ENCODE peak calls at places on chromosomes 5 and 9, in four cellular contexts. I, N, G and S are unnamed samples.

GRCh38 chr5:140603739-140604138 is 29.2 kb downstream of the CD14 start:
- DNase-seq in I (no peak), N (no peak), G (no peak), S (no peak)

GRCh38 chr5:38783011-38783551 is 62.7 kb upstream of the OSMR start:
- DNase-seq in I (peak; percentile 62), N (no peak), G (no peak), S (no peak)

GRCh38 chr9:111066427-111066826 is 28.2 kb upstream of the LPAR1 start:
- DNase-seq in I (no peak), N (no peak), G (no peak), S (peak; percentile 26)

GRCh38 chr5:79961731-79962579 is 29.1 kb downstream of the MTX3 start:
- DNase-seq in I (no peak), N (no peak), G (no peak), S (peak; percentile 7)

GRCh38 chr5:80154749-80155148 is 101.1 kb downstream of the SERINC5 start:
- DNase-seq in I (no peak), N (no peak), G (no peak), S (no peak)

GRCh38 chr5:173670130-173670591 is 53.7 kb upstream of the BOD1 start:
- DNase-seq in I (no peak), N (no peak), G (no peak), S (no peak)

GRCh38 chr9:84669293-84670105 is at the start of gene NTRK2:
- DNase-seq in I (no peak), N (no peak), G (no peak), S (peak; percentile 65)

GRCh38 chr5:143985832-143986485 is 174.0 kb downstream of the HMHB1 start:
- DNase-seq in I (no peak), N (no peak), G (no peak), S (no peak)

GRCh38 chr5:22631683-22632082 is 221.5 kb downstream of the CDH12 start:
- DNase-seq in I (no peak), N (no peak), G (no peak), S (no peak)

GRCh38 chr9:81588148-81588874 is 101.0 kb downstream of the TLE1 start:
- DNase-seq in I (peak; percentile 99), N (no peak), G (no peak), S (no peak)

GRCh38 chr9:126624453-126624872 is 10.7 kb downstream of the LMX1B start:
- DNase-seq in I (no peak), N (no peak), G (no peak), S (no peak)

GRCh38 chr5:989961-990530 is 18.6 kb upstream of the NKD2 start:
- DNase-seq in I (no peak), N (no peak), G (peak; percentile 65), S (peak; percentile 48)

GRCh38 chr5:60652206-60652605 is 47.8 kb downstream of the DEPDC1B start:
- DNase-seq in I (no peak), N (no peak), G (peak; percentile 21), S (no peak)

GRCh38 chr9:83384214-83384613 is 154.0 kb downstream of the FRMD3 start:
- DNase-seq in I (no peak), N (no peak), G (no peak), S (peak; percentile 42)

GRCh38 chr9:69324549-69325401 is at the start of gene ENTREP1:
- DNase-seq in I (no peak), N (no peak), G (no peak), S (peak; percentile 73)

GRCh38 chr9:115276621-115277020 is 158.7 kb upstream of the TNC start:
- DNase-seq in I (no peak), N (no peak), G (no peak), S (no peak)

GRCh38 chr9:126127591-126127990 is 199.0 kb upstream of the MVB12B start:
- DNase-seq in I (no peak), N (no peak), G (no peak), S (peak; percentile 3)

GRCh38 chr9:95726756-95727155 is 148.7 kb upstream of the ERCC6L2 start:
- DNase-seq in I (peak; percentile 48), N (no peak), G (peak; percentile 44), S (peak; percentile 63)
- TF ChIP-seq FOXM1 in I (no peak), N (no peak), G (no peak), S (no peak)

GRCh38 chr5:149724884-149725283 is 5.2 kb upstream of the PPARGC1B start:
- DNase-seq in I (no peak), N (no peak), G (no peak), S (no peak)
- TF ChIP-seq RAD21 in I (no peak), N (no peak), G (no peak), S (no peak)

GRCh38 chr9:128885798-128886197 is 3.9 kb downstream of the LRRC8A start:
- DNase-seq in I (no peak), N (no peak), G (no peak), S (no peak)

GRCh38 chr9:128887049-128887448 is 5.1 kb downstream of the LRRC8A start:
- DNase-seq in I (no peak), N (no peak), G (no peak), S (no peak)

GRCh38 chr9:128885376-128885775 is 3.4 kb downstream of the LRRC8A start:
- DNase-seq in I (no peak), N (no peak), G (no peak), S (no peak)

GRCh38 chr9:128886211-128886826 is 4.4 kb downstream of the LRRC8A start:
- DNase-seq in I (no peak), N (no peak), G (no peak), S (no peak)

GRCh38 chr9:128887914-128888350 is 6.0 kb downstream of the LRRC8A start:
- DNase-seq in I (no peak), N (no peak), G (no peak), S (no peak)
- TF ChIP-seq FOXM1 in I (no peak), N (no peak), G (no peak), S (no peak)

DNA sequence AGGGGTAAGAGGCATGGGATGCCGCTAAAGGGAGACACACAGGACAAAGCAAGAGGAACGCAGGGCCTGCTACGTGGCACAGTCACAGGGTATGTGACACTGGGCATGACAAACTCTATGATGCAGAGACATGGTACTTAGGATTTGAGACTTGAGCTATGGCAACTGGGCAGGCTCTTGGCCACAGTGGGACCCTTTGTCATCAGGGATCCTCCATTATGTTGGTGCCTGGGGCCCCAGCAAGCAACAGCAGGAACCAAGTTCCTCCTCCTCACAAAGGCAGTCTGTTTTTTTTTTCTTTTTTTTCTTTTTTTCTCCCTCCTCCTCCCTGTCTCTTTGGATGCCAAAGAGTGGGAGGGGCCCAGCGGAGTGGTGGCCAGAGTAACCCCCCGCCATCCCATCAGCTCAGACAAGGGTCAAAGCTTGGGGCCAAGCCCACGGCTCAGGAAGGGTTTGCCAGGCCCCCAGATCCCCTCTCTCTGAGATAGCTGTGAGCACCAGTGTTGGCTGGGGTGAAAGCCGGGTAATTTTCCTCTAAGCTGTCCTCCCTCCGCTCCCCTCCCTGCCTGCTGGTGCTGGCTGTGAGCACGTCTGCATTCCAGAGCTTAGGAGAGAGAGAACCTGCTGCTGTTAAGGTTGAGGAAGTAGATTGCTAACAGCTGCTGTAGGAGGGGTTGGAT is 21.1 kb downstream of the GSN start:
- DNase-seq in I (peak; percentile 83), N (no peak), G (no peak), S (no peak)
- TF ChIP-seq RAD21 in I (no peak), N (no peak), G (no peak), S (no peak)

GRCh38 chr5:82331557-82331956 is 53.4 kb upstream of the RPS23 start:
- DNase-seq in I (no peak), N (no peak), G (no peak), S (peak; percentile 31)
- TF ChIP-seq FOXM1 in I (no peak), N (no peak), G (no peak), S (no peak)

GRCh38 chr5:131774652-131775367 is 22.0 kb downstream of the FNIP1 start:
- DNase-seq in I (no peak), N (no peak), G (no peak), S (no peak)

GRCh38 chr5:131776451-131776850 is 20.4 kb downstream of the FNIP1 start:
- DNase-seq in I (no peak), N (no peak), G (no peak), S (no peak)

GRCh38 chr5:131771692-131772091 is 25.1 kb downstream of the FNIP1 start:
- DNase-seq in I (no peak), N (no peak), G (peak; percentile 41), S (no peak)

GRCh38 chr5:131769961-131770360 is 26.9 kb downstream of the FNIP1 start:
- DNase-seq in I (peak; percentile 31), N (no peak), G (no peak), S (no peak)

DNA sequence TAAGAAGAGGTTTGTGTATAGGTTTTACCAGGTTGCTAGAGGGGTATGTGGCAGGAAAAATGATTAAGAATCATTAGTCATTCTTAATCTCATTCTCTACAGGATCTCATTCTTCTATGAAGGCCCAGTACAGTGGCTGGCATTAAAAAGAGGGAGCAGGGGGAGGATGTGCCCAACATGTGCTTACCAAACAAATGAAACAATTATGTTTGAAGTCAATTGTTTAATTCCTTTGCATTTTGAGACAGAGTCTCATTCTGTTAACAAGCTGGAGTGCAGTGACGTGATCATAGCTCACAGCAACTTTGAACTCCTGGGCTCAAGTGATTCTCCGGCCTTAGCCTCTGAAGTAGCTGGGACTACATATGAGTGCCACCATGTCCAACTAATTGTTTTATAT is 23.0 kb downstream of the FNIP1 start:
- DNase-seq in I (no peak), N (no peak), G (no peak), S (no peak)
- TF ChIP-seq RAD21 in I (no peak), N (no peak), G (no peak), S (no peak)